ENCODE peak calls at places on chromosomes 13 and 19, in four cellular contexts. R is T-cell, K is erythroblast, N is heart left ventricle. I is an unnamed sample.

GRCh38 chr13:95113601-95114000 is 187.7 kb downstream of the ABCC4 start:
- DNase-seq in R (no peak), K (no peak), N (no peak), I (no peak)

GRCh38 chr13:91017031-91017668 is 330.3 kb upstream of the MIR17HG start:
- DNase-seq in R (no peak), K (peak; percentile 67), N (no peak), I (no peak)

GRCh38 chr13:32415019-32415418 is 12.9 kb downstream of the N4BP2L1 start:
- DNase-seq in R (peak; percentile 13), K (peak; percentile 60), N (no peak), I (no peak)

GRCh38 chr19:47157455-47158321 is 27.1 kb downstream of the SAE1 start:
- DNase-seq in R (peak; percentile 51), K (no peak), N (peak; percentile 62), I (peak; percentile 42)

GRCh38 chr13:110869805-110870706 is 44.8 kb downstream of the ANKRD10 start:
- DNase-seq in R (no peak), K (peak; percentile 92), N (peak; percentile 87), I (peak; percentile 64)

GRCh38 chr13:32031025-32031814 is at the start of gene FRY:
- DNase-seq in R (peak; percentile 43), K (peak; percentile 35), N (peak; percentile 79), I (peak; percentile 70)

GRCh38 chr13:93355094-93355493 is 128.5 kb downstream of the GPC6 start:
- DNase-seq in R (no peak), K (no peak), N (no peak), I (no peak)

GRCh38 chr13:85616275-85616674 is 182.9 kb downstream of the SLITRK6 start:
- DNase-seq in R (no peak), K (no peak), N (no peak), I (no peak)

GRCh38 chr19:27972291-27973040 is 1240.5 kb downstream of the UQCRFS1 start:
- DNase-seq in R (no peak), K (no peak), N (no peak), I (no peak)

GRCh38 chr19:13366529-13367143 is 139.6 kb downstream of the CACNA1A start:
- DNase-seq in R (no peak), K (peak; percentile 16), N (no peak), I (no peak)

GRCh38 chr19:38671654-38672053 is 24.2 kb downstream of the ACTN4 start:
- DNase-seq in R (no peak), K (no peak), N (no peak), I (no peak)

GRCh38 chr13:29162638-29163037 is 342.5 kb downstream of the MTUS2 start:
- DNase-seq in R (no peak), K (no peak), N (no peak), I (no peak)

GRCh38 chr19:30711296-30711695 is 339.1 kb downstream of the ZNF536 start:
- DNase-seq in R (no peak), K (no peak), N (no peak), I (no peak)

GRCh38 chr19:19461306-19461670 is 54.1 kb downstream of the TSSK6 start:
- DNase-seq in R (no peak), K (no peak), N (no peak), I (no peak)

GRCh38 chr13:28220166-28220565 is 81.8 kb downstream of the PAN3 start:
- DNase-seq in R (no peak), K (peak; percentile 37), N (no peak), I (no peak)

GRCh38 chr19:18660051-18660910 is 23.2 kb upstream of the CRTC1 start:
- DNase-seq in R (no peak), K (no peak), N (peak; percentile 84), I (peak; percentile 69)

GRCh38 chr13:111153977-111154332 is 38.8 kb downstream of the ARHGEF7 start:
- DNase-seq in R (peak; percentile 41), K (peak; percentile 83), N (no peak), I (no peak)

GRCh38 chr19:50835103-50835784 is 1.9 kb upstream of the KLK15 start:
- DNase-seq in R (no peak), K (no peak), N (no peak), I (no peak)

GRCh38 chr13:39282400-39282972 is 244.2 kb downstream of the NHLRC3 start:
- DNase-seq in R (no peak), K (no peak), N (no peak), I (no peak)

GRCh38 chr13:50033696-50034095 is 18.5 kb downstream of the KCNRG start:
- DNase-seq in R (no peak), K (no peak), N (no peak), I (no peak)

GRCh38 chr13:62702502-62702901 is 1286.9 kb upstream of the PCDH20 start:
- DNase-seq in R (no peak), K (no peak), N (no peak), I (no peak)

GRCh38 chr13:45850020-45850613 is 1.4 kb downstream of the SIAH3 start:
- DNase-seq in R (no peak), K (no peak), N (no peak), I (no peak)

GRCh38 chr13:111239754-111240670 is 80.4 kb upstream of the TEX29 start:
- DNase-seq in R (no peak), K (no peak), N (no peak), I (no peak)

GRCh38 chr13:32468502-32469147 is 40.7 kb upstream of the N4BP2L1 start:
- DNase-seq in R (no peak), K (peak; percentile 34), N (no peak), I (no peak)

GRCh38 chr13:110380359-110381028 is 73.4 kb downstream of the COL4A2 start:
- DNase-seq in R (no peak), K (no peak), N (no peak), I (no peak)